ENCODE peak calls at places on chromosomes 7 and 10, in seven cellular contexts. W is SK-N-SH, T is HepG2, O is HCT116, U is GM12878, X is K562, L is H1. H is an unnamed sample.

GRCh38 chr10:62900829-62901571 is 84.8 kb upstream of the EGR2 start:
- DNase-seq in W (no peak), T (no peak), O (no peak), U (no peak), X (no peak), L (no peak), H (no peak)

GRCh38 chr10:26274391-26274790 is 57.8 kb downstream of the GAD2 start:
- DNase-seq in W (no peak), T (no peak), O (no peak), U (no peak), X (no peak), L (no peak), H (no peak)

GRCh38 chr10:62002753-62003152 is 101.3 kb downstream of the ARID5B start:
- DNase-seq in W (no peak), T (no peak), O (no peak), U (no peak), X (no peak), L (no peak), H (no peak)

GRCh38 chr7:80498481-80499349 is 13.1 kb downstream of the GNAT3 start:
- DNase-seq in W (no peak), T (no peak), O (peak), U (no peak), X (no peak), L (no peak), H (no peak)

GRCh38 chr7:154996756-154997155 is 6.2 kb downstream of the PAXIP1 start:
- DNase-seq in W (no peak), T (no peak), O (no peak), U (no peak), X (no peak), L (no peak), H (peak)

GRCh38 chr7:112933598-112933997 is 143.4 kb upstream of the TMEM168 start:
- DNase-seq in W (no peak), T (no peak), O (no peak), U (no peak), X (no peak), L (no peak), H (no peak)

GRCh38 chr7:151754142-151754590 is 122.7 kb downstream of the PRKAG2 start:
- DNase-seq in W (peak), T (peak), O (peak), U (no peak), X (peak), L (peak), H (peak)

GRCh38 chr10:101840102-101840684 is 3.4 kb downstream of the KCNIP2 start:
- DNase-seq in W (peak), T (no peak), O (no peak), U (no peak), X (peak), L (peak), H (no peak)

GRCh38 chr7:110442386-110442837 is 648.5 kb upstream of the LRRN3 start:
- DNase-seq in W (peak), T (peak), O (peak), U (no peak), X (peak), L (peak), H (peak)

GRCh38 chr7:116271161-116271979 is 61.0 kb downstream of the TES start:
- DNase-seq in W (no peak), T (no peak), O (no peak), U (no peak), X (no peak), L (no peak), H (no peak)

GRCh38 chr7:44216521-44217030 is 15.8 kb downstream of the YKT6 start:
- DNase-seq in W (peak), T (no peak), O (no peak), U (no peak), X (no peak), L (peak), H (no peak)

DNA sequence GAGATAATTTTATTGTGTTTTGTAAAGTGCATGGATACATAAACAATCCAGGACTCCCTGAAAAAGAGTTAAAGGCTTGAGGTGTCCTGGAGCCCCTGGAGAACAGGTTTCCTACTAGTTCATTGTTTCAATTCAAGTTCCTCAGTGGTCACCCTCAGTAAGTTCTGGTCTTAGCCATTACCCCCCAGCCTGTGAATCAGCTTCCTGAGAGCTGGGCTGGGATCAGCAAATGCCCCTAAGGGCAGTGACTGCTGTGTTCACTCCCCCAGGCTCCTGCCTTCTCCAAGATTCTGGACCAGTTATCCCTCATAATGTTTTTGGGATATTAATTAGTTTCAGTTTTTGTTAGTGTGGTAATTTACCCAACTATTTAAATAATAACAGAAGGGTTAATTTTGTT is 151.6 kb upstream of the PRSS58 start:
- DNase-seq in W (no peak), T (no peak), O (no peak), U (no peak), X (no peak), L (no peak), H (no peak)
- H3K9ac ChIP-seq in W (no peak), T (no peak), O (no peak), U (no peak), X (no peak), L (no peak), H (no peak)

GRCh38 chr10:72260588-72261322 is 13.0 kb upstream of the DDIT4 start:
- DNase-seq in W (peak), T (peak), O (no peak), U (peak), X (peak), L (peak), H (peak)

GRCh38 chr10:72258617-72259016 is 15.1 kb upstream of the DDIT4 start:
- DNase-seq in W (no peak), T (no peak), O (no peak), U (no peak), X (no peak), L (no peak), H (no peak)

GRCh38 chr10:72261323-72262018 is 12.3 kb upstream of the DDIT4 start:
- DNase-seq in W (peak), T (no peak), O (no peak), U (peak), X (peak), L (no peak), H (no peak)

GRCh38 chr10:72259491-72260214 is 14.1 kb upstream of the DDIT4 start:
- DNase-seq in W (peak), T (no peak), O (no peak), U (no peak), X (peak), L (no peak), H (no peak)

DNA sequence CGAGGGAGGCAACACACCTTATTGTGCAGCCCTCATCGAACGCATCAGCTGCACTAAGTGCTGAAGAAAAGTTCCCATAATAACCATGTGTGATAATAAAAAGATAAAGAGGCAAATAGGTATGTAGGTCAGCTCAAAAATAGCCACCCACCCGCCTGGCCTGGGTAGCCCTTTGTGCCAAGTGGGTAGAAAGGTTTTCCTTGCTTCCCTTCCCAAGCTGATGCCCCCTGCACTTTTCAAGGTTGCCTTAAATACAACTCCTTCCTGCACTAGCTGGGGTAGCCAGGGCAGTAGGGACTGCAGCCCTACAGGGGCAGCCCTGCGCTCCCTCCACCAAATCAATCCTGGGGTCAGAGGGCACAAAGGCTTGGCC is 13.5 kb upstream of the DDIT4 start:
- DNase-seq in W (no peak), T (no peak), O (no peak), U (no peak), X (no peak), L (no peak), H (no peak)
- TF ChIP-seq YY1 in W (no peak), T (no peak), O (no peak), U (no peak), X (no peak), L (no peak), H (no peak)

GRCh38 chr10:133357293-133358151 is at the start of gene FUOM:
- DNase-seq in W (peak), T (peak), O (peak), U (no peak), X (peak), L (peak), H (peak)
- H3K9ac ChIP-seq in W (peak), T (peak), O (peak), U (peak), X (peak), L (peak), H (peak)

GRCh38 chr7:75993689-75994387 is 557 bp downstream of the TMEM120A start:
- DNase-seq in W (peak), T (peak), O (no peak), U (no peak), X (peak), L (peak), H (no peak)
- TF ChIP-seq YY1 in W (no peak), T (no peak), O (no peak), U (no peak), X (no peak), L (no peak), H (no peak)

DNA sequence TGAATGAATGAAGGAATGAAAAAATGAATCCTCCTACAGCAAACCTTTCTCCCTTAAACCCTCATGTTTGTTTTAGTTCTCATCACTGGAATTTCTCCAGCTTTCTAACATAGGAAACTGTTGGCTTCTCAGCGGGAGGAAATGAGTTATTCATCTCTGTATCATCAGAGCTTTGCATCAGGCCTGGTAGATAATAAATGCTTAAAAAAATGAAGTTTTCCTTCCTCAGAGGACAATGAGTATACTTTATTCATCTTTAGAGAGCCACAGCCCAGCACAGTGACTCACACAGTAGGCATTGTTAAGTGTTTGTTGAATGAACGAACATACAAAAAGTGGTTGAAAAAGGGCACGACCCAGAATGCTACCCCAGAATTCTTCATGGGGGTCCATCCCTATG is 62.6 kb downstream of the COL13A1 start:
- DNase-seq in W (no peak), T (no peak), O (peak), U (no peak), X (no peak), L (no peak), H (no peak)
- H3K9ac ChIP-seq in W (peak), T (no peak), O (peak), U (no peak), X (no peak), L (no peak), H (no peak)

GRCh38 chr7:128128401-128128800 is 97.2 kb upstream of the LRRC4 start:
- DNase-seq in W (no peak), T (no peak), O (no peak), U (no peak), X (no peak), L (no peak), H (no peak)

GRCh38 chr7:128132426-128133069 is 101.3 kb upstream of the LRRC4 start:
- DNase-seq in W (no peak), T (no peak), O (no peak), U (no peak), X (no peak), L (no peak), H (no peak)

GRCh38 chr7:128131115-128131514 is 99.9 kb upstream of the LRRC4 start:
- DNase-seq in W (no peak), T (no peak), O (no peak), U (no peak), X (no peak), L (no peak), H (no peak)

GRCh38 chr7:128129224-128129864 is 98.1 kb upstream of the LRRC4 start:
- DNase-seq in W (no peak), T (no peak), O (no peak), U (no peak), X (no peak), L (no peak), H (no peak)

GRCh38 chr7:128131701-128132100 is 100.5 kb upstream of the LRRC4 start:
- DNase-seq in W (no peak), T (no peak), O (no peak), U (no peak), X (no peak), L (no peak), H (no peak)
- TF ChIP-seq YY1 in W (no peak), T (no peak), O (no peak), U (no peak), X (no peak), L (no peak), H (no peak)

DNA sequence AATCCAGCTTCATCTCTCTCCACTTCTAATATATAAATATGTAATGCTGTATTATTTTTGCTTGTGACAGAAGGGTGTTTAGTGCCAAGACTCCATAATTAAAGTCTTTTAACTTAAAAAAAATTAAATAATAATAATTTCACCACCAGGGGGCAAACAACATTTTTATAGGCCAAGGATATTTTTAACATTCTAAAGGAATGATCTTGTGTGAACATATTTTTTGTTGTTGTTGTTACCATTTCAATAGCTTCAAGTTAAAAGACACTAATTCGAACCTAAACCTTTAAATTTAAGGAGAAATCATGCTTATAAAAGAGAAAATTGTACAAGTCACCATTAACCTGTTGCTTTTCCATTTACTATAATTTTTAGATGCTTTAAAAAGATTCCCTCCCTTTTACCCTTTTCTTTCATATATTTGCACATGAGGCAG is 7.5 kb upstream of the DNAJC1 start:
- DNase-seq in W (no peak), T (no peak), O (peak), U (no peak), X (no peak), L (no peak), H (no peak)
- H3K9ac ChIP-seq in W (no peak), T (no peak), O (no peak), U (no peak), X (no peak), L (no peak), H (no peak)

DNA sequence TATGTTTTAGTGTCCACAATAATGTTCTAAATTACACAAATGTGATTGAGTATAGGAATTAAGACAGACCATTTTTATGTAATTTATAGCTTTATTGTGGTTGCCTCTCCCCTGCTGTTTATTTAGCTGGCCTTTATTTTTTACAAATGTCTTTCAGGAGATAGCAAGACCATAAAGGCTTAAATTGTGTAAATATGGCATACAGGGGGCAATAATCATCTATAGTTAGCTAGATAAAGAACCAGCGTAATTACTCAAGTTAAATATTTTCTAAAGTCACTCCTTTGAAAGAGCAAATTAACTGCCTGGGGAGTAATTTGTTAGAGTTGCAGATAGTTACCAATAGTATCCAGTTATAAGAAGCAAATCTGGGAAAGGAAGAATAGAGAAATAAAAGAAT is at the start of gene MALRD1:
- DNase-seq in W (no peak), T (no peak), O (no peak), U (no peak), X (no peak), L (no peak), H (no peak)
- TF ChIP-seq YY1 in W (no peak), T (no peak), O (no peak), U (no peak), X (no peak), L (no peak), H (no peak)

GRCh38 chr7:8435120-8435519 is 1.7 kb downstream of the NXPH1 start:
- DNase-seq in W (no peak), T (no peak), O (no peak), U (no peak), X (no peak), L (peak), H (no peak)

GRCh38 chr7:8434290-8435002 is 1.0 kb downstream of the NXPH1 start:
- DNase-seq in W (peak), T (no peak), O (no peak), U (no peak), X (no peak), L (peak), H (peak)

GRCh38 chr7:8435597-8436243 is 2.3 kb downstream of the NXPH1 start:
- DNase-seq in W (no peak), T (no peak), O (no peak), U (no peak), X (no peak), L (peak), H (no peak)

GRCh38 chr7:8433477-8434289 is at the start of gene NXPH1:
- DNase-seq in W (peak), T (peak), O (no peak), U (no peak), X (peak), L (peak), H (no peak)

GRCh38 chr7:8436965-8437364 is 3.6 kb downstream of the NXPH1 start:
- DNase-seq in W (no peak), T (peak), O (peak), U (peak), X (peak), L (peak), H (peak)
- H3K9ac ChIP-seq in W (no peak), T (no peak), O (no peak), U (no peak), X (no peak), L (no peak), H (no peak)

GRCh38 chr10:35040761-35041501 is 49.2 kb downstream of the CUL2 start:
- DNase-seq in W (no peak), T (no peak), O (peak), U (no peak), X (no peak), L (peak), H (no peak)
- TF ChIP-seq YY1 in W (no peak), T (no peak), O (no peak), U (no peak), X (no peak), L (no peak), H (no peak)

H was measured in NT2/D1.